ENCODE peak calls at places on chromosomes 11 and 22, in four cellular contexts. C, T, R and G are unnamed samples.

GRCh38 chr11:46210133-46210636 is 67.3 kb upstream of the CREB3L1 start:
- DNase-seq in C (no peak), T (peak; percentile 83), R (no peak), G (no peak)

GRCh38 chr11:110759972-110760381 is 47.7 kb upstream of the ARHGAP20 start:
- DNase-seq in C (no peak), T (peak; percentile 90), R (no peak), G (no peak)

GRCh38 chr22:39185601-39186012 is 33.1 kb upstream of the CBX7 start:
- DNase-seq in C (no peak), T (peak; percentile 93), R (no peak), G (no peak)

GRCh38 chr11:69108030-69108429 is 47.7 kb upstream of the SMIM38 start:
- DNase-seq in C (no peak), T (no peak), R (no peak), G (no peak)

GRCh38 chr22:26646158-26646557 is 11.2 kb upstream of the MIAT start:
- DNase-seq in C (peak; percentile 43), T (peak; percentile 23), R (no peak), G (no peak)

GRCh38 chr11:67378544-67378943 is 5.1 kb upstream of the CLCF1 start:
- DNase-seq in C (no peak), T (no peak), R (no peak), G (no peak)

GRCh38 chr11:15707971-15708370 is 593.2 kb downstream of the INSC start:
- DNase-seq in C (no peak), T (peak; percentile 78), R (no peak), G (no peak)

GRCh38 chr11:68016904-68017817 is 7.0 kb downstream of the ALDH3B1 start:
- DNase-seq in C (peak; percentile 60), T (peak; percentile 29), R (no peak), G (no peak)

GRCh38 chr11:124313131-124313530 is 618 bp downstream of the OR8D1 start:
- DNase-seq in C (no peak), T (no peak), R (no peak), G (no peak)

GRCh38 chr11:62539238-62539925 is 7.2 kb downstream of the AHNAK start:
- DNase-seq in C (no peak), T (peak; percentile 93), R (no peak), G (no peak)

GRCh38 chr11:5004429-5005274 is 10.0 kb downstream of the OR51L1 start:
- DNase-seq in C (peak; percentile 74), T (peak; percentile 78), R (peak; percentile 77), G (peak; percentile 65)

GRCh38 chr11:33185756-33186155 is 24.5 kb upstream of the CSTF3 start:
- DNase-seq in C (no peak), T (no peak), R (no peak), G (no peak)

GRCh38 chr22:43789452-43789851 is 22.7 kb downstream of the EFCAB6 start:
- DNase-seq in C (no peak), T (peak; percentile 92), R (no peak), G (no peak)

GRCh38 chr11:61254403-61255025 is 13.5 kb downstream of the PGA5 start:
- DNase-seq in C (peak; percentile 68), T (peak; percentile 69), R (peak; percentile 69), G (peak; percentile 74)

GRCh38 chr11:84316866-84317560 is 1030.8 kb upstream of the CCDC90B start:
- DNase-seq in C (peak; percentile 22), T (peak; percentile 31), R (no peak), G (peak; percentile 6)

GRCh38 chr11:70080763-70081162 is 2.6 kb downstream of the ANO1 start:
- DNase-seq in C (no peak), T (no peak), R (no peak), G (no peak)

GRCh38 chr22:44425356-44425755 is 72.7 kb downstream of the RTL6 start:
- DNase-seq in C (peak; percentile 38), T (peak; percentile 37), R (no peak), G (no peak)

GRCh38 chr11:92882828-92883611 is 86.4 kb upstream of the MTNR1B start:
- DNase-seq in C (no peak), T (no peak), R (no peak), G (no peak)

GRCh38 chr22:49020314-49020713 is 807.4 kb downstream of the BRD1 start:
- DNase-seq in C (no peak), T (no peak), R (no peak), G (no peak)

GRCh38 chr22:34105461-34106062 is 185.3 kb upstream of the LARGE1 start:
- DNase-seq in C (peak; percentile 84), T (peak; percentile 1), R (peak; percentile 69), G (peak; percentile 83)

GRCh38 chr22:19820880-19821522 is 33.7 kb downstream of the GNB1L start:
- DNase-seq in C (no peak), T (no peak), R (no peak), G (no peak)

DNA sequence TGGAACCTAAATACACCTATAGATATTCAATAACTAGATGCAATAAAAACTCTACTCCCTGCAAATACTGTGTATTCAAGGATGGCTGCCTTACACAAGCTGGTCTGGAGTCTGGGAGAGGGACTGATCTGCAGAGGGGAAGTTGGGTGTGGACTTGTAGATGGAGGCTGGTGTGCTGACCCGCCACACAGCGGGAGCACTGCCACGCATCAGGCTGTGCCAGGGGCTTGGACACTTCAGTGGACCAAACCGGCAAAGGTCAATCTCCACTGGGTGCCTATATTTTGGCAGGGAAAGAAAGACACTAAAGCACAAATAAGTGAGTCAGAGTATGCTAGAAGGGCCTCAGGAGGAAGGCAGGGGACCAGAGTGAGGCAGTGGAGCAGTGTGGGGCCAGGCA is 2.1 kb upstream of the SHANK3 start:
- DNase-seq in C (no peak), T (no peak), R (no peak), G (no peak)
- TF ChIP-seq CTCF in C (no peak), T (no peak), R (no peak), G (no peak)

DNA sequence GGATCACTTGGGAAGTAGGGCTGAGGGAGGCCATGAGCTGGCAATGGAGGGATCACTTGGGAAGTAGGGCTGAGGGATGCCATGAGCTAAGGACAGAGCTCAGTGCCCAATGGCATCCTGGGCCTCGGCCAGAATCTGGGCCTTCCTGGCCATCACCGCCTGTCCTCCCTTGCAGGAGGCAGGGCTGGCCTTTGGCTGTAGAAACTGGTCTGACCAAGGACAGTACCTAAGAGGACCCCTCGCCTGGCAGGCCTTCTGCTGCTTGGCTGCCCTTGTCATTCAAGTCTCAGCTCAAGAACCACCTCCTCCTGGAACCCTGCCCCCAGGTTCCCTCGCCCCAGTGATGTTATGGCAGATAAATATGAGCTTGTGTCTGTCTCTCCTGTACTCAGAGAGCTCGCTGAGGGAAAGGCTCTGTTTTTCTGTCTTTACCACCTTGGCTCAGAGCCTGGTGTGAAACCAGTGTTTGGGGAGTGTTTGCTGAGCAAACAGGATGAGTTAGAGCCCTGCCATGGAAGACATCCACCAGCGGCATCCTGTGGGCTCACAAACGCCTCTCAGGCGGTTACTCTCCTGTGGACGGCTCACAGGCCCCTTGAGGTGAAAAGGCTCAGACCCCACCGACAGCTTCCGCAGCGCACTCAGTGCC is 19.3 kb upstream of the RASL10A start:
- DNase-seq in C (no peak), T (no peak), R (no peak), G (no peak)
- TF ChIP-seq CTCF in C (no peak), T (no peak), R (no peak), G (no peak)

GRCh38 chr11:64092761-64093136 is 57.0 kb downstream of the FLRT1 start:
- DNase-seq in C (no peak), T (no peak), R (no peak), G (no peak)

GRCh38 chr11:64092119-64092760 is 56.5 kb downstream of the FLRT1 start:
- DNase-seq in C (no peak), T (no peak), R (no peak), G (no peak)

GRCh38 chr11:64089915-64090810 is 54.4 kb downstream of the FLRT1 start:
- DNase-seq in C (no peak), T (no peak), R (no peak), G (no peak)

GRCh38 chr11:64089493-64089892 is 53.8 kb downstream of the FLRT1 start:
- DNase-seq in C (no peak), T (no peak), R (no peak), G (no peak)

GRCh38 chr11:64090811-64091516 is 55.2 kb downstream of the FLRT1 start:
- DNase-seq in C (no peak), T (peak; percentile 62), R (no peak), G (no peak)
- TF ChIP-seq CTCF in C (peak; percentile 22), T (peak; percentile 4), R (peak; percentile 1), G (no peak)

GRCh38 chr11:132158091-132158490 is 787.7 kb downstream of the NTM start:
- DNase-seq in C (no peak), T (peak; percentile 29), R (peak; percentile 4), G (no peak)
- TF ChIP-seq CTCF in C (no peak), T (peak; percentile 60), R (peak; percentile 54), G (peak; percentile 27)

DNA sequence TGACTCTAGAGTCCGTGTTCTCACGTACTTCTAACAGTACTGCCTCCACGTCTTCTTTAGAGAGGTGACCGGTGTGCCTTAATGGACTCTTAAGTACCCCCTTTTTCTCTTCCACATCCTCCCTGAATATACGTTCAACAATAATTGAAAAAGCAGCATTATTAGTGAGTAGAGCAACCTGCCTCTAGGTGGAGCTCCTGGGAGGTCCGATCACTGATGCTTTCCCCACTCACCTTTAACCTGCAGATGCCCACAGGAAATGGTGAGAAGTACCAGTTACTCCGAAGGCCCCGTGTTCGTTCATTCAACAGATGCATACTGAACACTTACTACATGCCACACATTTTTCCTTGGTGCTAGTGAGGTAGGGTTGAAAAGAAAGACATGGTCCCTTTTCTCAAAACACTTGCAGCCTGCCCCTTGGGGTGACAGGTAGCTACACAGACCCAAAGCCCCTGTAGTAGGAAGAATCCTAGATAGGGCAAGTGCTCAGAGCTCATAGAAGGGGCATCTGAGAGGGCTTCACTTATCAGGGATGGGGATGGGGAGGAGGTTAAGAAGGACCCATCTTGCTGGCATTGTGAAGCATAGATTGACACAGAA is 72.7 kb downstream of the FEZ1 start:
- DNase-seq in C (no peak), T (no peak), R (peak; percentile 30), G (no peak)
- TF ChIP-seq CTCF in C (peak; percentile 18), T (peak; percentile 28), R (peak; percentile 40), G (no peak)